ENCODE peak calls at places on chromosomes 7 and 10, in nine cellular contexts. G is T47D; S is NCI-H1417; O is stimulated activated CD4-positive, alpha-beta T cell treated with anti-CD3 and anti-CD28 coated beads, Interleukin-4, amount 100 ng/mL, for 4 hours; Q is activated T-cell treated with anti-CD3 and anti-CD28 coated beads for 1 hour; U is psoas muscle; I is cardiac septum; T is IMR-90; C is nephron progenitor cell. Y is an unnamed sample.

GRCh38 chr7:920351-921070 is 34.0 kb downstream of the ADAP1 start:
- DNase-seq in G (no peak), S (peak), O (peak), Q (no peak), U (peak), I (peak), T (no peak), C (peak), Y (no peak)

GRCh38 chr7:70506463-70506862 is 625.5 kb upstream of the GALNT17 start:
- DNase-seq in G (no peak), S (peak), O (no peak), Q (no peak), U (no peak), I (no peak), T (no peak), C (peak), Y (peak)

GRCh38 chr10:98361131-98361633 is 53.8 kb downstream of the PYROXD2 start:
- DNase-seq in G (peak), S (no peak), O (no peak), Q (no peak), U (peak), I (peak), T (peak), C (peak), Y (no peak)

GRCh38 chr7:17239683-17240521 is 58.5 kb upstream of the AHR start:
- DNase-seq in G (no peak), S (no peak), O (no peak), Q (no peak), U (no peak), I (no peak), T (peak), C (no peak), Y (no peak)

GRCh38 chr10:60848126-60848525 is 69.8 kb downstream of the CDK1 start:
- DNase-seq in G (no peak), S (no peak), O (no peak), Q (no peak), U (peak), I (no peak), T (peak), C (no peak), Y (no peak)

GRCh38 chr10:17768957-17769356 is 17.0 kb downstream of the TMEM236 start:
- DNase-seq in G (no peak), S (no peak), O (no peak), Q (no peak), U (no peak), I (no peak), T (peak), C (no peak), Y (no peak)

GRCh38 chr7:138295049-138295637 is 164.9 kb upstream of the TRIM24 start:
- DNase-seq in G (no peak), S (no peak), O (no peak), Q (no peak), U (no peak), I (no peak), T (no peak), C (no peak), Y (no peak)

GRCh38 chr7:55733584-55733983 is 129.0 kb downstream of the SEPTIN14 start:
- DNase-seq in G (no peak), S (no peak), O (no peak), Q (no peak), U (no peak), I (no peak), T (peak), C (no peak), Y (no peak)

GRCh38 chr10:61642692-61643091 is 20.0 kb upstream of the CABCOCO1 start:
- DNase-seq in G (no peak), S (no peak), O (no peak), Q (no peak), U (no peak), I (no peak), T (peak), C (no peak), Y (no peak)

GRCh38 chr7:29871787-29872398 is 65.6 kb downstream of the WIPF3 start:
- DNase-seq in G (no peak), S (no peak), O (no peak), Q (no peak), U (no peak), I (no peak), T (peak), C (no peak), Y (no peak)

GRCh38 chr10:12388671-12389070 is 39.3 kb downstream of the CAMK1D start:
- DNase-seq in G (no peak), S (peak), O (no peak), Q (no peak), U (no peak), I (no peak), T (no peak), C (no peak), Y (no peak)

GRCh38 chr7:8714791-8715190 is 281.4 kb downstream of the NXPH1 start:
- DNase-seq in G (no peak), S (no peak), O (no peak), Q (no peak), U (no peak), I (no peak), T (no peak), C (no peak), Y (no peak)

GRCh38 chr7:30448461-30449189 is 30.0 kb downstream of the NOD1 start:
- DNase-seq in G (no peak), S (no peak), O (no peak), Q (no peak), U (no peak), I (peak), T (no peak), C (no peak), Y (no peak)

GRCh38 chr7:116449950-116450349 is 49.6 kb upstream of the CAV2 start:
- DNase-seq in G (no peak), S (no peak), O (no peak), Q (no peak), U (no peak), I (no peak), T (no peak), C (no peak), Y (no peak)

GRCh38 chr10:101775273-101776131 is at the start of gene FGF8:
- DNase-seq in G (no peak), S (peak), O (no peak), Q (no peak), U (no peak), I (no peak), T (no peak), C (peak), Y (no peak)

GRCh38 chr10:102835007-102835482 is 2.2 kb downstream of the CYP17A1 start:
- DNase-seq in G (peak), S (peak), O (peak), Q (peak), U (peak), I (peak), T (peak), C (peak), Y (peak)

GRCh38 chr7:33921216-33921938 is 16.0 kb downstream of the BMPER start:
- DNase-seq in G (no peak), S (no peak), O (no peak), Q (no peak), U (peak), I (no peak), T (peak), C (no peak), Y (no peak)

GRCh38 chr7:125934539-125934938 is 1004.9 kb upstream of the POT1 start:
- DNase-seq in G (no peak), S (peak), O (no peak), Q (no peak), U (no peak), I (no peak), T (no peak), C (no peak), Y (no peak)

GRCh38 chr10:101778781-101779543 is 3.0 kb upstream of the FGF8 start:
- DNase-seq in G (no peak), S (no peak), O (no peak), Q (no peak), U (no peak), I (no peak), T (no peak), C (peak), Y (peak)

GRCh38 chr10:97520978-97521761 is 22.4 kb downstream of the UBTD1 start:
- DNase-seq in G (no peak), S (peak), O (no peak), Q (no peak), U (no peak), I (no peak), T (no peak), C (no peak), Y (no peak)